ENCODE peak calls at places on chromosome 20, in nine cellular contexts. D is suprapubic skin, Q is fibroblast of lung, O is mammary epithelial cell, Y is colonic mucosa, N is upper lobe of right lung, C is psoas muscle, H is pancreas, Z is transverse colon. M is an unnamed sample.

GRCh38 chr20:45861157-45862075 is 4.0 kb downstream of the ZSWIM3 start:
- DNase-seq in H (no peak), Q (no peak), Y (peak; percentile 35), O (no peak), C (no peak), D (no peak), N (no peak), Z (no peak), M (no peak)

GRCh38 chr20:38224534-38224933 is 36.0 kb downstream of the KIAA1755 start:
- DNase-seq in N (no peak), C (no peak), Q (no peak), H (no peak), D (no peak), Z (no peak), Y (no peak), O (no peak), M (no peak)

GRCh38 chr20:61951695-61952533 is 113.8 kb downstream of the TAF4 start:
- DNase-seq in Y (no peak), N (peak; percentile 46), H (no peak), O (no peak), C (no peak), Q (peak; percentile 30), D (peak; percentile 67), Z (no peak), M (no peak)

GRCh38 chr20:24109008-24109407 is 120.4 kb upstream of the GGTLC1 start:
- DNase-seq in Z (peak; percentile 13), H (no peak), C (no peak), D (no peak), Y (no peak), O (no peak), N (no peak), Q (no peak), M (no peak)

GRCh38 chr20:63047946-63048345 is 41.2 kb upstream of the BHLHE23 start:
- DNase-seq in N (no peak), D (no peak), C (no peak), Z (no peak), H (no peak), Q (no peak), O (no peak), Y (no peak), M (no peak)

GRCh38 chr20:44070139-44070900 is 116.7 kb downstream of the JPH2 start:
- DNase-seq in H (no peak), N (peak; percentile 29), D (peak; percentile 26), Y (no peak), C (no peak), O (no peak), Q (no peak), Z (no peak), M (no peak)

GRCh38 chr20:4453369-4453768 is 268.3 kb upstream of the PRND start:
- DNase-seq in Q (no peak), Z (no peak), D (no peak), O (no peak), C (no peak), Y (no peak), N (no peak), H (no peak), M (no peak)

GRCh38 chr20:40564997-40565680 is 123.9 kb downstream of the MAFB start:
- DNase-seq in C (no peak), N (no peak), Q (peak; percentile 85), O (peak; percentile 85), Y (no peak), Z (no peak), D (no peak), H (no peak), M (peak; percentile 83)

GRCh38 chr20:59004763-59005522 is 2.1 kb downstream of the CTSZ start:
- DNase-seq in Z (peak; percentile 86), Y (peak; percentile 90), N (peak; percentile 87), Q (no peak), D (no peak), H (no peak), C (peak; percentile 53), O (no peak), M (no peak)

GRCh38 chr20:36856196-36856595 is 19.7 kb upstream of the TLDC2 start:
- DNase-seq in D (no peak), N (no peak), Z (no peak), O (no peak), H (no peak), Q (no peak), Y (no peak), C (no peak), M (no peak)

GRCh38 chr20:25040438-25040831 is 17.5 kb downstream of the ACSS1 start:
- DNase-seq in Q (peak; percentile 78), O (peak; percentile 16), Y (peak; percentile 37), N (peak; percentile 78), D (no peak), C (peak; percentile 40), Z (peak; percentile 48), H (no peak), M (peak; percentile 20)

GRCh38 chr20:5090191-5090590 is 29.6 kb downstream of the PCNA start:
- DNase-seq in Y (no peak), H (no peak), N (no peak), Z (no peak), D (no peak), C (no peak), O (no peak), Q (no peak), M (no peak)

GRCh38 chr20:39264506-39265172 is 302.5 kb downstream of the DHX35 start:
- DNase-seq in H (peak; percentile 65), Z (peak; percentile 42), Y (peak; percentile 35), N (no peak), O (peak; percentile 83), Q (peak; percentile 61), C (peak; percentile 65), D (no peak), M (peak; percentile 75)

GRCh38 chr20:35360033-35360432 is 51.7 kb downstream of the UQCC1 start:
- DNase-seq in Z (no peak), O (peak; percentile 52), Y (no peak), D (no peak), N (no peak), Q (no peak), C (no peak), H (no peak), M (no peak)

GRCh38 chr20:41363601-41364000 is 3.0 kb downstream of the EMILIN3 start:
- DNase-seq in Z (no peak), O (no peak), Y (no peak), D (no peak), C (no peak), Q (no peak), N (no peak), H (no peak), M (no peak)

GRCh38 chr20:10359621-10360040 is 74.4 kb downstream of the MKKS start:
- DNase-seq in Y (no peak), Z (no peak), O (no peak), C (no peak), H (no peak), D (no peak), N (no peak), Q (peak; percentile 77), M (no peak)

GRCh38 chr20:21048841-21049273 is 57.3 kb downstream of the LINC00237 start:
- DNase-seq in C (peak; percentile 17), D (no peak), O (no peak), Q (no peak), Z (peak; percentile 28), Y (peak; percentile 54), H (peak; percentile 45), N (peak; percentile 66), M (no peak)

GRCh38 chr20:62603021-62603906 is 39.0 kb upstream of the SLCO4A1 start:
- DNase-seq in O (peak; percentile 61), Q (peak; percentile 85), H (peak; percentile 87), Y (peak; percentile 31), D (no peak), N (peak; percentile 90), Z (peak; percentile 44), C (peak; percentile 70), M (no peak)

GRCh38 chr20:53576195-53576580 is 17.5 kb downstream of the ZNF217 start:
- DNase-seq in O (no peak), Y (no peak), N (no peak), Z (no peak), C (no peak), Q (no peak), H (no peak), D (no peak), M (no peak)
- H3K4me1 ChIP-seq in O (peaks cover 26% of the 10 kb centered on the region), Y (peaks cover 8% of the 10 kb centered on the region), N (peaks cover 26% of the 10 kb centered on the region), Z (peaks cover 40% of the 10 kb centered on the region), C (peaks cover 28% of the 10 kb centered on the region), Q (peaks cover 15% of the 10 kb centered on the region), H (peaks cover 16% of the 10 kb centered on the region), D (peaks cover 30% of the 10 kb centered on the region), M (peaks cover 18% of the 10 kb centered on the region)

DNA sequence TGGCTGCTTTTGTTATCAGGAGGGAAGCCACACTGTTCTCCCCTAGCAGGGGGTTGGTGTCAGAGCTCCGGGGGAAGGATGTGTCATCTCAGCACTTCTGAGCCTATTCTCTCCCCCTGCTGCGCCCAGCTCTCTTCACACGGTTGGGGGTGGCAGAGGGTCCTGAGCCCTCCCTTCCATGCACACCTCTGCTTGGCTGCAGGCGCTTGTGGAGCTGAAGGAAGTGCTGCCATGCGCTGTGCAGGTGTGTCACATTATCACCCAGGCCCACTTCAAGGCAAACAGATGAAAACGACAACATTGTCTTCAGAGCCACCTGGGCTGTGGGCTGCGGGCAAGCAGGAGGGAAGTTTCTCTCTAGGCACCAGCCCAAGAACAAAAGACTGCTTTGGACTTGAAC is 263.4 kb downstream of the BMP7 start:
- DNase-seq in N (no peak), Q (no peak), Z (peak; percentile 22), O (no peak), Y (no peak), C (no peak), D (no peak), H (no peak), M (no peak)
- H3K27me3 ChIP-seq in N (peaks cover 27% of the 10 kb centered on the region), Q (no peaks in the 10 kb centered on the region), Z (peaks cover 22% of the 10 kb centered on the region), O (no peaks in the 10 kb centered on the region), Y (no peaks in the 10 kb centered on the region), C (no peaks in the 10 kb centered on the region), D (peaks cover 19% of the 10 kb centered on the region), H (peaks cover 3% of the 10 kb centered on the region), M (peaks cover 2% of the 10 kb centered on the region)

DNA sequence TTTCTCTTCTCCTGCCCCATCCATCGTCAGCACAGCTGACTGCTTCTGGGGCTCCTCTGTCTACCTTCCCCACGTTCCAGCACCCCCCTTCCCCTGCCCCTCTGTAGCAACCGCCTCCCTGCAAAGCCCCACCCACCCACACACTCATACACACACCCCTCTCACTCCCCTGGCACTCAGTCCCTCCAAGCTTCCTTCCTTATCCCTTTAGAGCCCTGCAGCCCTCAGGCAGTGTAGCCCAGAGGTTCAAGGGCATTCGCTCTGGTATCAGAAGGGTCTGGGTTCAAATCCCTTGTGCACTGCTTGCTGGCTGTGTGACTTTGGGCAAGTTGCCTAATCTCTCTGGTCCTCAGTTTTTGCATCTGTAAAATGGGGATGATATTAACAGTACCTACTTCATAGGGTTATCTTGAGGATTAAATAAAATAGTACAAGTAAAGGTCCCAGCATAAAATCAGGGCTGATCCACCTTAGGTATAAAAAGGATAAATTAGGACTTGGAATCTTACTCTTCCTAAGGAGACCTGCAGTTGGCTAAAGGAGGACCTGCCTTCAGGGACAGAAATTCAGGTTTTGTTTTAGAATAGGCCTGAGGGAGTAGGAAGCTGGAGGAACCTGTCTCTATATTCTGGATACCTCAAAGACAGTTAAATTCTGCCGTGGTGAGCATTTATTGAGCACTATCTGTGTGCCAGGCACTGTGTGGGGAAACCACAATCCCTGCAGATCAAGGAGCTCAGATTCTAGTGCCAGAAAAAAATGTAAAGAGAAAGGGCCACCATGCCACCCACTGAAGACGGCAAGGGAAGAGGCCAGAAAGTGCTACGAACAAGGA is 94.1 kb downstream of the SNX5 start:
- DNase-seq in D (no peak), Z (no peak), C (no peak), Y (no peak), O (no peak), N (no peak), Q (no peak), H (no peak), M (no peak)
- TF ChIP-seq CTCF in D (no peak), Z (no peak), C (no peak), Y (no peak), O (no peak), N (no peak), Q (no peak), H (no peak), M (no peak)

GRCh38 chr20:13464702-13465101 is 174.0 kb downstream of the TASP1 start:
- DNase-seq in N (no peak), O (peak; percentile 15), C (no peak), Y (no peak), Q (peak; percentile 27), H (no peak), Z (no peak), D (no peak), M (peak; percentile 6)
- H3K4me1 ChIP-seq in N (no peaks in the 10 kb centered on the region), O (no peaks in the 10 kb centered on the region), C (no peaks in the 10 kb centered on the region), Y (no peaks in the 10 kb centered on the region), Q (no peaks in the 10 kb centered on the region), H (no peaks in the 10 kb centered on the region), Z (no peaks in the 10 kb centered on the region), D (no peaks in the 10 kb centered on the region), M (peaks cover 5% of the 10 kb centered on the region)